ENCODE peak calls at places on chromosomes 3 and 15, in six cellular contexts. U is K562, P is suprapubic skin, D is transverse colon, W is sigmoid colon, K is HCT116. A is an unnamed sample.

GRCh38 chr3:157785071-157785826 is 282.0 kb upstream of the VEPH1 start:
- DNase-seq in U (peak; percentile 40), D (no peak), W (no peak), P (no peak), K (peak; percentile 80), A (no peak)

GRCh38 chr3:123841476-123842238 is 42.5 kb downstream of the MYLK start:
- DNase-seq in W (no peak), U (no peak), P (no peak), K (no peak), D (no peak), A (no peak)

GRCh38 chr3:121690777-121691405 is 30.2 kb upstream of the HCLS1 start:
- DNase-seq in K (no peak), P (no peak), U (no peak), W (no peak), D (no peak), A (no peak)

GRCh38 chr15:40054746-40055575 is 16.0 kb upstream of the SRP14 start:
- DNase-seq in D (peak; percentile 72), W (peak; percentile 61), U (no peak), P (peak; percentile 74), K (no peak), A (no peak)

GRCh38 chr3:58299839-58300516 is 6.1 kb upstream of the RPP14 start:
- DNase-seq in P (no peak), K (no peak), W (no peak), D (no peak), U (no peak), A (no peak)

GRCh38 chr15:65377105-65377975 is 462 bp downstream of the IGDCC3 start:
- DNase-seq in K (no peak), P (no peak), W (no peak), D (no peak), U (no peak), A (no peak)

GRCh38 chr3:126449621-126450051 is 26.1 kb downstream of the ZXDC start:
- DNase-seq in K (no peak), P (no peak), D (no peak), U (no peak), W (peak; percentile 53), A (no peak)

GRCh38 chr15:70096975-70097336 is 761 bp downstream of the TLE3 start:
- DNase-seq in W (no peak), U (no peak), K (no peak), P (no peak), D (no peak), A (no peak)

GRCh38 chr3:77348244-77348855 is 308.5 kb downstream of the ROBO2 start:
- DNase-seq in D (no peak), K (no peak), W (no peak), U (peak; percentile 67), P (no peak), A (no peak)

GRCh38 chr3:64502284-64502683 is 185.5 kb downstream of the ADAMTS9 start:
- DNase-seq in P (no peak), W (no peak), K (no peak), D (no peak), U (no peak), A (no peak)

GRCh38 chr3:101183151-101183550 is 137.2 kb downstream of the IMPG2 start:
- DNase-seq in D (no peak), P (no peak), U (no peak), W (no peak), K (no peak), A (no peak)

GRCh38 chr3:47578119-47578630 is 490 bp downstream of the CSPG5 start:
- DNase-seq in U (peak; percentile 70), W (no peak), D (peak; percentile 40), K (no peak), P (no peak), A (no peak)

GRCh38 chr3:187019542-187020072 is 89.3 kb downstream of the ST6GAL1 start:
- DNase-seq in D (no peak), K (no peak), P (no peak), W (no peak), U (peak; percentile 43), A (no peak)

GRCh38 chr3:126136428-126137220 is 43.8 kb downstream of the ALDH1L1 start:
- DNase-seq in P (peak; percentile 67), D (peak; percentile 4), K (no peak), W (peak; percentile 48), U (no peak), A (no peak)

GRCh38 chr15:70559223-70559823 is 204.0 kb downstream of the UACA start:
- DNase-seq in K (no peak), P (peak; percentile 40), W (no peak), D (peak; percentile 51), U (no peak), A (no peak)

GRCh38 chr3:191066669-191067068 is 132.4 kb upstream of the OSTN start:
- DNase-seq in D (no peak), W (no peak), P (no peak), K (no peak), U (no peak), A (no peak)

DNA sequence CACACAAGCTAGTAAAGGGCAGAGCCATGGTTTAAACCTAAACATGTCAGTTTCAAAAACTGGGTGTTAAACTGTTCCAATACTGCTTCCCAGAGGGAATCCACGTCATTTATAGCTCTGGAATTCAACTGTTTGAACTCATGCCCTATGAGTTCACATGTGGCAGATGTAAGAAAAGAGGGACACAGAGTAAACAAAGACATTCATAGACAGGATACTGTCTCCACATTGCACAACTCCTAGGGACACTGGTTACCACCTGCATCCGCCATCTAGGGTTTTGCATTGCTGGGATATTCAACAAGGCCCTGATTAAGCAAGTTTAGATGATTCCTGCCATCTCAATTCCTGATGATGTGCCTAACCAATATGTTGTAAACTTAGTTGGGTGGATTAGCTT is 134.1 kb upstream of the COL8A1 start:
- DNase-seq in U (no peak), P (no peak), K (no peak), W (no peak), D (no peak), A (no peak)
- TF ChIP-seq POLR2AphosphoS5 in U (no peak), P (no peak), K (no peak), W (no peak), D (peak; percentile 15), A (no peak)

GRCh38 chr3:69084668-69085542 is at the start of gene ARL6IP5:
- DNase-seq in K (peak; percentile 87), P (peak; percentile 99), W (peak; percentile 96), D (peak; percentile 95), U (peak; percentile 91), A (peak; percentile 40)
- TF ChIP-seq POLR2AphosphoS5 in K (peak; percentile 62), P (peak; percentile 6), W (peak; percentile 92), D (peak; percentile 92), U (no peak), A (peak; percentile 9)

DNA sequence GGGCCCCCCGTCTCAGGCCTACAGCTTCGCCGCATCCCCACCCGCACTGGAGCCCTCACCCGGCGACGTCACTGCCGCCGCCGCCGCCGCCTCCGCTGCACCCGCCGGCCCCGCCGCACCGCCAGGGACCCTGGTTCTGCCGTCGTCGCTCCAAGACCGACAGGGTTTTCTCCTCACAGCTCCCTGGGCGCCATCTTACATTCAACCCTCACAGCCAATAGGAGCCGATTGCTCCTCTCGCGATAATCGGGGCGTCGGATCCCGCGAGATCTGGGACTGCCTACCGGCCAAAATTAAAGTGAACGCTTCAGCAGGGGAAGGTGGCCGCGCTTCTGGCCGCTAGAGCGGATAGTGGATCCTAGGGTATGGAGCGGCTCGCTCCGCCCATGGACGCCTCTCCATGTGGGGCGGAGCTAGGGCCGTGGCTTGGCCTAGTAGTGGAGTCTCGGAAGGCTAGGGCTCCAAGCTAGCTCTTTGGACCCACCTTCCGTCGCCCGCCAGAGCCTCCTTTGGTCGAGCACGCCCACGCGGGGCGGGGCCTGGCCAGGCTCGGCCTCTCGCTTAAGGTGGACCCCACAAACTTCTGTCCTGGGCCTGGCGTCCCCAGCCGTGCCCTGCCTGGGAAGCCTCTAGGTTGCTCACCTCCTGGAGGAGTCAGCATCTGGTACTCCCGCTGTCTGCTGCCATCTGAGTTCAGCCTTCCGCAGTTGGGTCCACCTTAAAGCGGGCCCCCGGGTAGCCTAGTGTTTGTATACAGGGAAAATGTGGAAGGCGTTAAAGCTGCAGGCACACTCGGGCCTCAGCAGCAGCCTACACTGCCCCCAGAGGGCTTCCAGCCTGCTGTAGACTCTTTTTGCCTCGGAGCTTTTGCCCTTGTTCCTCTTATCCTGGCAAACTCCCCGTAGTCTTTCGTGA is at the start of gene QRICH1:
- DNase-seq in U (peak; percentile 96), K (peak; percentile 97), P (peak; percentile 98), D (peak; percentile 97), W (peak; percentile 99), A (peak; percentile 86)
- TF ChIP-seq POLR2AphosphoS5 in U (peak; percentile 86), K (peak; percentile 73), P (peak; percentile 74), D (peak; percentile 83), W (no peak), A (peak; percentile 81)

GRCh38 chr3:62164196-62164595 is 209.2 kb downstream of the FEZF2 start:
- DNase-seq in U (no peak), D (no peak), P (no peak), W (no peak), K (no peak), A (no peak)

GRCh38 chr3:62159056-62159455 is 214.3 kb downstream of the FEZF2 start:
- DNase-seq in U (no peak), W (no peak), K (no peak), P (no peak), D (no peak), A (no peak)

GRCh38 chr3:62161306-62161705 is 212.0 kb downstream of the FEZF2 start:
- DNase-seq in D (no peak), P (no peak), U (no peak), W (no peak), K (no peak), A (no peak)

GRCh38 chr3:62164746-62165145 is 208.6 kb downstream of the FEZF2 start:
- DNase-seq in U (no peak), W (no peak), K (no peak), P (no peak), D (no peak), A (no peak)

DNA sequence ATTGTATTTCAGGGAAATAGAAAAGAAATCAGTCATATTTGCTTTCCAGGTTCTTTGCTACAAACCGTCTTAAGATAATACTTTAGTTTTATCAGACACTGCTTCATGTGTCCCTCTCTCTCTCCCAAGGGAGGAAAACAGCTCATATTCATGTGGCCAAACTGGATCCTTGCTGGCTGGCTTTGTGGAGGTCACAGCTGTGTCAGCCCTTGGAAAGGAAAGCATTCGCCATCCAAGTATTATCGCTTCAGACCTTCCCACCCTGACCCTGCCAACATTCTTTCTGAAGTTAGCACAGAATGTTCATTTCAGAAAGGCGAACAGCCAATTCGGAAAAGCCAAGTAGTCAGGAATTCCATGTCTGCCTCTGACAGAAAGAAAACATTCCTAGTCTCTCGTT is 213.7 kb downstream of the FEZF2 start:
- DNase-seq in P (peak; percentile 84), U (no peak), D (peak; percentile 25), K (no peak), W (peak; percentile 87), A (no peak)
- TF ChIP-seq POLR2AphosphoS5 in P (peak; percentile 85), U (no peak), D (peak; percentile 79), K (no peak), W (peak; percentile 71), A (no peak)

GRCh38 chr15:66644000-66644787 is 57.8 kb upstream of the SMAD6 start:
- DNase-seq in P (no peak), U (no peak), D (no peak), W (no peak), K (no peak), A (no peak)
- TF ChIP-seq POLR2AphosphoS5 in P (no peak), U (no peak), D (no peak), W (no peak), K (no peak), A (no peak)

GRCh38 chr3:10459954-10460754 is 45.2 kb downstream of the ATP2B2 start:
- DNase-seq in U (peak; percentile 81), K (peak; percentile 62), W (no peak), D (peak; percentile 16), P (no peak), A (no peak)
- TF ChIP-seq POLR2AphosphoS5 in U (peak; percentile 41), K (peak; percentile 51), W (no peak), D (no peak), P (no peak), A (no peak)

GRCh38 chr3:135304378-135304777 is 509.3 kb downstream of the EPHB1 start:
- DNase-seq in K (no peak), W (no peak), D (no peak), U (no peak), P (no peak), A (no peak)
- TF ChIP-seq POLR2AphosphoS5 in K (no peak), W (no peak), D (no peak), U (no peak), P (no peak), A (no peak)

A was measured in SK-N-MC.